ENCODE peak calls at places on chromosomes 11 and 22, in ten cellular contexts. O is AG10803, I is A549, U is uterus, G is keratinocyte, E is lower leg skin, N is fibroblast of pulmonary artery, Z is fibroblast of mammary gland, F is epithelial cell of esophagus, C is neural progenitor cell. B is an unnamed sample.

GRCh38 chr11:8056810-8057463 is 24.1 kb upstream of the TUB start:
- DNase-seq in O (peak), I (no peak), U (peak), G (no peak), E (peak), N (peak), Z (peak), F (peak), C (no peak), B (no peak)

GRCh38 chr11:64849600-64850356 is 5.3 kb upstream of the CDC42BPG start:
- DNase-seq in O (peak), I (no peak), U (no peak), G (no peak), E (no peak), N (peak), Z (peak), F (no peak), C (no peak), B (no peak)

GRCh38 chr11:32402836-32403235 is 32.5 kb downstream of the WT1 start:
- DNase-seq in O (no peak), I (no peak), U (no peak), G (no peak), E (no peak), N (no peak), Z (no peak), F (no peak), C (no peak), B (no peak)

GRCh38 chr22:22090650-22091399 is 108.2 kb upstream of the TOP3B start:
- DNase-seq in O (no peak), I (no peak), U (no peak), G (no peak), E (no peak), N (no peak), Z (no peak), F (no peak), C (no peak), B (no peak)

GRCh38 chr22:23062616-23063538 is 7.4 kb upstream of the GNAZ start:
- DNase-seq in O (no peak), I (no peak), U (no peak), G (no peak), E (peak), N (no peak), Z (no peak), F (no peak), C (no peak), B (no peak)

GRCh38 chr11:8351223-8351622 is 87.5 kb upstream of the LMO1 start:
- DNase-seq in O (no peak), I (no peak), U (no peak), G (no peak), E (no peak), N (no peak), Z (no peak), F (no peak), C (no peak), B (no peak)

GRCh38 chr22:48528221-48528915 is 1299.3 kb downstream of the BRD1 start:
- DNase-seq in O (no peak), I (no peak), U (no peak), G (no peak), E (no peak), N (no peak), Z (no peak), F (no peak), C (no peak), B (no peak)

GRCh38 chr22:36734171-36735058 is 30.9 kb upstream of the CACNG2 start:
- DNase-seq in O (peak), I (no peak), U (no peak), G (no peak), E (peak), N (peak), Z (peak), F (no peak), C (no peak), B (no peak)

GRCh38 chr11:62482753-62483152 is 63.9 kb downstream of the AHNAK start:
- DNase-seq in O (no peak), I (no peak), U (no peak), G (no peak), E (no peak), N (no peak), Z (no peak), F (no peak), C (no peak), B (no peak)

GRCh38 chr11:98964146-98964545 is 56.6 kb upstream of the CNTN5 start:
- DNase-seq in O (no peak), I (no peak), U (no peak), G (no peak), E (no peak), N (no peak), Z (no peak), F (no peak), C (no peak), B (no peak)

GRCh38 chr11:942853-943252 is 17.2 kb downstream of the AP2A2 start:
- DNase-seq in O (peak), I (no peak), U (no peak), G (no peak), E (no peak), N (peak), Z (peak), F (peak), C (peak), B (no peak)

GRCh38 chr22:37533995-37534394 is 14.8 kb upstream of the CARD10 start:
- DNase-seq in O (peak), I (no peak), U (no peak), G (no peak), E (no peak), N (peak), Z (peak), F (peak), C (no peak), B (no peak)

GRCh38 chr11:58286249-58286648 is 18.2 kb upstream of the OR10W1 start:
- DNase-seq in O (peak), I (peak), U (no peak), G (no peak), E (no peak), N (peak), Z (peak), F (peak), C (peak), B (no peak)

GRCh38 chr11:65578134-65578533 is 2.3 kb downstream of the EHBP1L1 start:
- DNase-seq in O (no peak), I (no peak), U (no peak), G (no peak), E (no peak), N (no peak), Z (no peak), F (no peak), C (no peak), B (no peak)

GRCh38 chr22:43993072-43993760 is 30.9 kb upstream of the PARVB start:
- DNase-seq in O (peak), I (peak), U (peak), G (no peak), E (no peak), N (peak), Z (peak), F (peak), C (peak), B (peak)

GRCh38 chr11:20293531-20293930 is 70.0 kb upstream of the HTATIP2 start:
- DNase-seq in O (no peak), I (no peak), U (no peak), G (no peak), E (no peak), N (no peak), Z (no peak), F (peak), C (no peak), B (no peak)

GRCh38 chr11:83845797-83846196 is 559.6 kb upstream of the CCDC90B start:
- DNase-seq in O (no peak), I (no peak), U (no peak), G (no peak), E (no peak), N (no peak), Z (no peak), F (no peak), C (no peak), B (no peak)

GRCh38 chr11:13135385-13136271 is 126.5 kb downstream of the RASSF10 start:
- DNase-seq in O (peak), I (no peak), U (no peak), G (no peak), E (no peak), N (peak), Z (peak), F (no peak), C (peak), B (peak)

GRCh38 chr11:70641366-70641765 is 243.0 kb downstream of the CTTN start:
- DNase-seq in O (no peak), I (no peak), U (no peak), G (no peak), E (no peak), N (no peak), Z (no peak), F (no peak), C (peak), B (peak)

GRCh38 chr11:109798521-109798920 is 294.7 kb upstream of the ZC3H12C start:
- DNase-seq in O (peak), I (no peak), U (no peak), G (no peak), E (no peak), N (peak), Z (no peak), F (no peak), C (no peak), B (no peak)

DNA sequence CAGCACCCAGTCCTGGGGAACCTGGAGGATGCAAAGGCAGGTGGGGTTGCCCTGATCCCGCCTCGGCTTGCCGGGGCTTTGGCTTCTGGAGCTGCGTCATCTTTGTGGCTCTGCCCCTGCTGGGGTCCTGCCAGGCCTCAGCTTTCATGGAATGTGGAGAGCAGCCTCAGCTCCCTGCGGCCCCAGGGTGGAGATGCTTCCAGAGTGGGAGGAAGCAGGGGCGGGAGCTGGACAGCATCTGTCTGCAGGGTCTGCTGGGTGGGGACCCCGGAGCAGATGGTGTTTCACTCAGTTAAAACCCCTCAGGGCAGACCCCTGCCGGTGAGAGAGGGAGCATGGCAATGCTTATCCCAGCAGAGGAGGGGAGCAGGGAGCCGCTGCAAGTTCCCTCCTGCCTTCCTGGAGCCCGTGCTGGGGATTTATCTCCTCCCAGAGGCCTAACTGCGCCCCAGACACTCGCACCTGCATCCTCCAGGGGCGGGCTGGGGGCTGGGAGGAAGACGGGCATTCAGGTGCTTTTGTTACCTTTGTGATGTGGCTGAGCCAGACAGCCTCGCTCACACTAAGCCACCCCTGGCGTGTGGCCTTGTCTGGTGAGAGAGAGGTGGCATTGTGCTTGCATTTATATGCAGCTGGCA is 15.7 kb downstream of the GRIK4 start:
- DNase-seq in O (peak), I (no peak), U (no peak), G (no peak), E (no peak), N (peak), Z (peak), F (no peak), C (peak), B (peak)
- TF ChIP-seq CTCF in O (no peak), I (no peak), U (no peak), G (no peak), E (no peak), N (no peak), Z (no peak), F (no peak), C (peak), B (peak)

DNA sequence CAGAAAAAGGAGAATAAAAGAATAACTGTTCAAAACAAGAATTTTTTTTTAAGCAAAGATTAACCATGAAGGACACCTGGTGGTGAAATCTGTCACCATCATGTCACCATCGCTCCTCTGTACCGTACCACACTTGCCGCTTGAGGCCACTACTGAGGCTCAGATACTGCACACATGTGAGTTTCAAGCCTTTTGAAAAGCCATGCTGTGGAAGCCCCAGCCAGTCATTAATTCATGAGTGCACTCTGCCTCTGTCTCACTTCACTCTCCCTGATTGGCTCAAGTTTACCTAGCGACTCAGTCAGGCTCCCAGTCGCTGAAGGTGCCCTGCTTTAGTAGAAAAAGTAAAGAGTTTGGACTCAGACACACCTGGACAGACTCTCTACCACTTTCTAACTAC is 6.6 kb upstream of the MS4A12 start:
- DNase-seq in O (no peak), I (peak), U (no peak), G (no peak), E (no peak), N (no peak), Z (no peak), F (no peak), C (peak), B (peak)
- TF ChIP-seq CTCF in O (no peak), I (peak), U (no peak), G (no peak), E (no peak), N (no peak), Z (no peak), F (no peak), C (peak), B (peak)

GRCh38 chr11:75398906-75399305 is 412 bp upstream of the RPS3 start:
- DNase-seq in O (no peak), I (no peak), U (no peak), G (no peak), E (no peak), N (no peak), Z (no peak), F (no peak), C (no peak), B (no peak)

GRCh38 chr11:75400110-75400865 is 970 bp downstream of the RPS3 start:
- DNase-seq in O (peak), I (no peak), U (no peak), G (no peak), E (no peak), N (no peak), Z (peak), F (peak), C (no peak), B (no peak)

GRCh38 chr11:75403037-75403436 is 3.7 kb downstream of the RPS3 start:
- DNase-seq in O (no peak), I (no peak), U (no peak), G (no peak), E (no peak), N (no peak), Z (no peak), F (no peak), C (no peak), B (no peak)

GRCh38 chr11:75402002-75402773 is 2.9 kb downstream of the RPS3 start:
- DNase-seq in O (no peak), I (no peak), U (no peak), G (no peak), E (no peak), N (no peak), Z (no peak), F (no peak), C (no peak), B (no peak)

DNA sequence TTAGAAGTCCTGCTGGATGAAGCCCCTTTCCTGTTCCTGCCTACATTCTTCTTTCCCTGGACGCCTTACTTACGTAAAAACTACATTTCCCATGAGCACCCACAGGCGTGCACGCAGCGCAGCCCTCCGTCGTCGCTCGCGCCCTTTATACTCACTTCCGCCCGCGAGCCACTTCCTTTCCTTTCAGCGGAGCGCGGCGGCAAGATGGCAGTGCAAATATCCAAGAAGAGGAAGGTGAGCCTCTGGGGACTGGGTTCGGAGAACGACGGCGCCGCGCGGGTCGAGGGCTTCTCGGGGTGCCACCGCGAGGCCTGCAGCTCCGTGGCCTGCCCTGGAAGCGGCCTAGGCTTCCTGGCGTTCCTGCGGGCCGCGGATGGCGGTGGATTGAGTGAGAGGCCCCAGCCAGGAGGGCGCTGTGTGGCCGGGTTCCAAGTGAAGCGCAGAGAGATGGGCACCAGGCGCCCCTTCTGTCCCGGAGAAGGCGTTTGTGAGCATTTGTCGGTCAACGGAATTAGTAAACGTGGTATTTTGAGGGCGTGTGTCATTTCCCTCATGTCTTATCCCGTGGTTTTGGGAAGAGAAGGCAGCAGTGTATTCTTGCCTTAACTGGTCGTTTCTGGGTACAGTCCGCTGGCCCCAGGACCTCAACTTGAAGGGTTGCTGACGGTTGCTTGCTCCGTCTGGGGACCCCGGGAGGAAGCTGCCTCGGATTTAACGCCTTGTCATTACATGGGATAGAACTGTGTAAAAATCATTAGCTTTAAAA is at the start of gene RPS3:
- DNase-seq in O (peak), I (peak), U (peak), G (no peak), E (peak), N (peak), Z (peak), F (peak), C (peak), B (peak)
- TF ChIP-seq CTCF in O (peak), I (peak), U (peak), G (no peak), E (no peak), N (no peak), Z (no peak), F (peak), C (peak), B (no peak)

DNA sequence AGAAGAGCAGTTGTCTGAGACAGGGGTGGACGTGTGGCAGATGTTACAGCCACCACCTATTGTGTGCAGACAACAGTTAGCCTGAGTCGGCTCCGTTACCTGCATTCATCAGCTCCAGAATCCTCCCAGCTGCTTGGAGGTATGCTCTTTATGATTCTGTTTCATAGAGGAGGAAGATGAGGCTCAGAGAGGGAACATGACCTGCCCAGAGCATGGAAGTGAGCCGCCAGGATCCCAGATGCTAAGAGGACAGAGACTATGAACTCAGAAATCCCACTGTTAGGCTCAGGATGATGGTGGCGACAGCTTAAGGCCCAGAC is 1.5 kb downstream of the EMID1 start:
- DNase-seq in O (no peak), I (no peak), U (no peak), G (no peak), E (no peak), N (no peak), Z (no peak), F (no peak), C (no peak), B (no peak)
- TF ChIP-seq CTCF in O (no peak), I (no peak), U (no peak), G (no peak), E (no peak), N (no peak), Z (no peak), F (no peak), C (no peak), B (no peak)

GRCh38 chr22:29464581-29464980 is 15.4 kb upstream of the NEFH start:
- DNase-seq in O (no peak), I (no peak), U (no peak), G (no peak), E (no peak), N (no peak), Z (no peak), F (no peak), C (no peak), B (no peak)

GRCh38 chr22:29473001-29473400 is 7.0 kb upstream of the NEFH start:
- DNase-seq in O (no peak), I (no peak), U (no peak), G (no peak), E (no peak), N (no peak), Z (no peak), F (no peak), C (no peak), B (no peak)

GRCh38 chr22:29469755-29470154 is 10.3 kb upstream of the NEFH start:
- DNase-seq in O (no peak), I (no peak), U (no peak), G (no peak), E (no peak), N (no peak), Z (no peak), F (peak), C (peak), B (no peak)

GRCh38 chr22:29475550-29475949 is 4.5 kb upstream of the NEFH start:
- DNase-seq in O (no peak), I (no peak), U (no peak), G (no peak), E (no peak), N (no peak), Z (no peak), F (no peak), C (no peak), B (no peak)

GRCh38 chr22:29470159-29470855 is 9.7 kb upstream of the NEFH start:
- DNase-seq in O (peak), I (peak), U (no peak), G (peak), E (peak), N (peak), Z (peak), F (peak), C (peak), B (peak)
- TF ChIP-seq CTCF in O (peak), I (peak), U (peak), G (peak), E (no peak), N (peak), Z (peak), F (peak), C (peak), B (peak)

GRCh38 chr11:124039557-124039956 is 1.6 kb downstream of the OR10G7 start:
- DNase-seq in O (no peak), I (no peak), U (no peak), G (no peak), E (no peak), N (no peak), Z (no peak), F (no peak), C (no peak), B (no peak)

GRCh38 chr11:124041254-124041653 is at the start of gene OR10G7:
- DNase-seq in O (no peak), I (no peak), U (no peak), G (no peak), E (no peak), N (no peak), Z (no peak), F (no peak), C (no peak), B (no peak)

GRCh38 chr11:124043420-124043819 is 2.3 kb upstream of the OR10G7 start:
- DNase-seq in O (no peak), I (no peak), U (no peak), G (no peak), E (no peak), N (no peak), Z (no peak), F (no peak), C (no peak), B (no peak)
- TF ChIP-seq CTCF in O (no peak), I (no peak), U (no peak), G (no peak), E (no peak), N (no peak), Z (no peak), F (no peak), C (no peak), B (no peak)